ENCODE peak calls at places on chromosomes 7 and 10, in six cellular contexts. Y is GM12865, U is fibroblast of pulmonary artery, X is mesothelial cell of epicardium, P is heart right ventricle, O is activated B cell treated with CpG ODN at 0.5 μM for 24 hours. C is an unnamed sample.

GRCh38 chr7:12884856-12885440 is 197.5 kb downstream of the ARL4A start:
- DNase-seq in Y (no peak), U (peak; percentile 22), X (no peak), P (no peak), O (no peak), C (no peak)

GRCh38 chr7:128869138-128869943 is 6.7 kb downstream of the ATP6V1F start:
- DNase-seq in Y (peak; percentile 70), U (peak; percentile 28), X (no peak), P (peak; percentile 41), O (peak; percentile 46), C (no peak)

GRCh38 chr7:113918946-113919345 is at the start of gene PPP1R3A:
- DNase-seq in Y (no peak), U (no peak), X (no peak), P (peak; percentile 29), O (no peak), C (no peak)

GRCh38 chr10:94211187-94211529 is 151.6 kb downstream of the NOC3L start:
- DNase-seq in Y (no peak), U (no peak), X (no peak), P (no peak), O (no peak), C (no peak)

GRCh38 chr10:13839430-13839986 is 252.7 kb downstream of the PRPF18 start:
- DNase-seq in Y (no peak), U (peak; percentile 84), X (no peak), P (peak; percentile 23), O (no peak), C (peak; percentile 87)

GRCh38 chr10:26776258-26776657 is 78.8 kb downstream of the PDSS1 start:
- DNase-seq in Y (no peak), U (no peak), X (no peak), P (no peak), O (no peak), C (no peak)

GRCh38 chr10:43026039-43026973 is 50.6 kb upstream of the RET start:
- DNase-seq in Y (no peak), U (no peak), X (no peak), P (no peak), O (no peak), C (no peak)

GRCh38 chr7:30785786-30786185 is 14.6 kb downstream of the MINDY4 start:
- DNase-seq in Y (no peak), U (no peak), X (no peak), P (no peak), O (no peak), C (no peak)

GRCh38 chr7:121755818-121756501 is 117.0 kb upstream of the PTPRZ1 start:
- DNase-seq in Y (no peak), U (no peak), X (no peak), P (no peak), O (no peak), C (no peak)

GRCh38 chr10:117418121-117418520 is 42.9 kb upstream of the PDZD8 start:
- DNase-seq in Y (no peak), U (no peak), X (no peak), P (no peak), O (no peak), C (no peak)

DNA sequence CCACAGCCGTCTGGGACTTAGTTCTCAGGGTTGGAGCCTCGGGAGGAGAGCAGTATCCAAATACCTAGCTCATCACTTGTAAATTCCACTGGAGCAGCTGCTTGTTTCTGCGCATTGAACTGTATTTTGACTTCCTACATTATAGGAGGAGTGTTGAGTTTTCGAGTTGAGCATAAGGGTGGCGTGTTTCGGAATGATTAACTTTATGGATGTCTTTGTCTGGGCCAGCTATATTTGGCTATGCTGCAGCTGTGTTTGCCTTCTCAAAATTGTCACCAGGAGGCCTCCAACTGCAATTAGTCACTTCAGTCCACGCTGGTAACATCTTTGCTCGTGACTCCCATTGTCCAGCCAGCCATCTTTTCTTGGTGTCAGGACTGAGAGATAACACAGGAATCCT is 9.1 kb downstream of the CELF2 start:
- DNase-seq in Y (no peak), U (peak; percentile 57), X (no peak), P (no peak), O (no peak), C (no peak)
- TF ChIP-seq CTCF in Y (no peak), U (no peak), X (no peak), P (no peak), O (no peak), C (no peak)

GRCh38 chr7:94657771-94658693 is 2.1 kb upstream of the SGCE start:
- DNase-seq in Y (peak; percentile 98), U (peak; percentile 96), X (peak; percentile 89), P (peak; percentile 86), O (peak; percentile 90), C (peak; percentile 90)
- TF ChIP-seq CTCF in Y (no peak), U (no peak), X (no peak), P (no peak), O (no peak), C (no peak)

DNA sequence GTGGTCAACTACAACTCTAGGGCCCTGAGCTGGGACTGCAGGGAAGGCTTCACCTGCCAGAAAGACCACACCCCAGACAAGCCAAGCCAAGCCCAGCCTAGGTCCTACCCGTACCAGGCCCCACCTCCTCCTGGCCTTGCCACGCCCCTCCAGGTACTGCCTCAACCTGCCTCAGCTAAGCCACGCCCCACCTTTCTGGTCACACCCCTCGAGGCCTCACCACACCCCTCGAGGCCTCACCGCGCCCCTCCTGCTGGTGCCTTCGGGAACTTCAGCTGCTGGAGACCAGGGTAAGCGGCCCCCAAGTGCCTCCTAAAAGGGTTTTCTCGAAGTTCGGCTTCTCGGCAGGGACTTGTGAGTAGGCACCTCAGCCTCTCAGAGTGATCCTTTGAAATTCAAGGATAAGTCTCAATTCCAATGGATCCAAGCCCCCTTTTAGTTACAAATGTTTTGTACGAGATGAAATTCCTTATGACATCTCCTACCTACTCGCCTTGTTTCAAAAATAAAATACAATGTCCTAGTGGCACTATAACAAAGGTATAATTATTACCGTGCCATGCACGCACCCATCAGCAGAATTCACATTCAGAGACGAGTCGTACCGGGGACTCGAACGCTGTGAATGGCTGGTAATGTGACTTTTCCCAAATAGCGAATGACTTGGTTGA is 171.2 kb downstream of the ARHGAP21 start:
- DNase-seq in Y (peak; percentile 48), U (no peak), X (no peak), P (no peak), O (no peak), C (no peak)
- TF ChIP-seq CTCF in Y (peak; percentile 13), U (peak; percentile 8), X (peak; percentile 59), P (no peak), O (no peak), C (no peak)

GRCh38 chr10:71010730-71011129 is 122.4 kb upstream of the PCBD1 start:
- DNase-seq in Y (no peak), U (no peak), X (no peak), P (no peak), O (no peak), C (no peak)
- TF ChIP-seq CTCF in Y (no peak), U (no peak), X (no peak), P (no peak), O (no peak), C (no peak)

GRCh38 chr10:68895041-68895440 is 6.1 kb upstream of the DDX50 start:
- DNase-seq in Y (no peak), U (no peak), X (no peak), P (no peak), O (no peak), C (no peak)

GRCh38 chr10:68899186-68899745 is 1.8 kb upstream of the DDX50 start:
- DNase-seq in Y (no peak), U (no peak), X (no peak), P (no peak), O (no peak), C (no peak)

GRCh38 chr10:68901106-68901927 is at the start of gene DDX50:
- DNase-seq in Y (peak; percentile 99), U (peak; percentile 99), X (peak; percentile 89), P (peak; percentile 98), O (peak; percentile 92), C (peak; percentile 99)

GRCh38 chr10:68900427-68901105 is 549 bp upstream of the DDX50 start:
- DNase-seq in Y (no peak), U (no peak), X (no peak), P (no peak), O (peak; percentile 78), C (no peak)

DNA sequence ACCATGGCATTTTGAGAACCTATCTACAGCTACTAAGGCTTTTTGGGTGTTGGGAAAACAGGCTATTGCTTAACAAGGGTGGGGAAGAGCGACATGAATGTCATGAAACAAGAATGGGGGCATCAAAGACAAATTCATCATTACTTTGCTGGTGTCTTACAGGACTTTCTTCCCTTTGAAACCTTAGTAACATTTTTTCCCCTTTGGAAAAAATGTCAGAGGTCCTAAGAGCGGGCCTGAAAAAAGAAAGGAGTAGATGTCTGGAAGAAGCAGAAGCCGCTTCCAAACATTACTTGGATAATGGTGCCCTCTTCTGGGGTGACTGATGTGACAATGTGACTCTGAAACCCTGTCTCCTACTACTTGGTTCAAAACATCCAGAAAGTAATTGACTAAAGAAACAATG is 3.8 kb upstream of the DDX50 start:
- DNase-seq in Y (peak; percentile 65), U (peak; percentile 85), X (no peak), P (peak; percentile 55), O (no peak), C (no peak)
- TF ChIP-seq CTCF in Y (peak; percentile 35), U (peak; percentile 55), X (no peak), P (peak; percentile 47), O (no peak), C (peak; percentile 23)

GRCh38 chr7:94272821-94273583 is 121.7 kb upstream of the COL1A2 start:
- DNase-seq in Y (no peak), U (peak; percentile 18), X (no peak), P (no peak), O (no peak), C (no peak)

GRCh38 chr7:94274828-94275227 is 119.9 kb upstream of the COL1A2 start:
- DNase-seq in Y (no peak), U (no peak), X (no peak), P (no peak), O (no peak), C (no peak)

GRCh38 chr7:94276046-94276445 is 118.6 kb upstream of the COL1A2 start:
- DNase-seq in Y (no peak), U (peak; percentile 58), X (no peak), P (no peak), O (no peak), C (no peak)

GRCh38 chr7:94277236-94277635 is 117.5 kb upstream of the COL1A2 start:
- DNase-seq in Y (no peak), U (peak; percentile 32), X (no peak), P (no peak), O (no peak), C (no peak)

DNA sequence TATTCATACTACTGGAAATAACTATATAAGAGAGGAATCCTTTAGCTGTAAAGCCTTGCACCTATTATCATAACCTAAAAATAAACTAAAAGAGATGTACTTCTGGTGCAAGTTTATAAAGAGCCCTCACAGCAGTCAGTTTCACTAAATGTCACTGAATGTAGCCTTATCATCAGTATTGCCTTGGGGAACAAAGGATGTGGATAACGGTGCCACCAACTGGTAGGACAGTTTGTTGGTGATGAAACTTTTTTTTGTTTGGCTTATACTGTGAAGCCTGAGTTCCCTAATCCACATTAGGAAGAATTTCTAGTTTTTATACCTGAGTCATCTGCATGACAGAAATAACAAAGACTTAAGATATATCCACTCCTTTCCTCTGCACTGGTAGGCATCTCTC is 117.9 kb upstream of the COL1A2 start:
- DNase-seq in Y (peak; percentile 24), U (peak; percentile 72), X (no peak), P (no peak), O (no peak), C (no peak)
- TF ChIP-seq CTCF in Y (peak; percentile 32), U (peak; percentile 42), X (no peak), P (peak; percentile 34), O (no peak), C (no peak)

GRCh38 chr10:102241444-102242117 is at the start of gene PITX3:
- DNase-seq in Y (peak; percentile 89), U (peak; percentile 93), X (peak; percentile 86), P (peak; percentile 93), O (peak; percentile 81), C (peak; percentile 93)
- TF ChIP-seq CTCF in Y (no peak), U (no peak), X (no peak), P (no peak), O (no peak), C (no peak)

C was measured in coronary artery.